ENCODE peak calls at places on chromosomes 2 and 18, in seven cellular contexts. L, S, C, B, U, A and R are unnamed samples.

GRCh38 chr2:236646871-236647270 is 77.2 kb downstream of the ACKR3 start:
- DNase-seq in L (no peak), S (no peak), C (no peak), B (no peak), U (no peak), A (no peak), R (no peak)

GRCh38 chr2:240960309-240960962 is 38.0 kb upstream of the SNED1 start:
- DNase-seq in L (no peak), S (no peak), C (no peak), B (peak), U (peak), A (no peak), R (no peak)

GRCh38 chr18:27595121-27595848 is 410.2 kb upstream of the CHST9 start:
- DNase-seq in L (no peak), S (no peak), C (no peak), B (no peak), U (no peak), A (no peak), R (no peak)

GRCh38 chr2:235378261-235378660 is 115.6 kb upstream of the AGAP1 start:
- DNase-seq in L (no peak), S (no peak), C (no peak), B (no peak), U (no peak), A (no peak), R (no peak)

GRCh38 chr18:68316636-68317035 is 398.3 kb downstream of the TMX3 start:
- DNase-seq in L (no peak), S (no peak), C (no peak), B (no peak), U (no peak), A (no peak), R (peak)

GRCh38 chr2:46954951-46955571 is 39.5 kb upstream of the MCFD2 start:
- DNase-seq in L (no peak), S (no peak), C (no peak), B (no peak), U (peak), A (no peak), R (peak)

GRCh38 chr18:61854578-61854977 is 38.2 kb downstream of the RNF152 start:
- DNase-seq in L (no peak), S (no peak), C (no peak), B (no peak), U (no peak), A (no peak), R (no peak)

GRCh38 chr2:33265584-33266338 is 210.7 kb upstream of the RASGRP3 start:
- DNase-seq in L (no peak), S (no peak), C (no peak), B (no peak), U (no peak), A (no peak), R (no peak)

GRCh38 chr2:160207804-160208661 is 8.0 kb upstream of the ITGB6 start:
- DNase-seq in L (no peak), S (no peak), C (no peak), B (peak), U (no peak), A (no peak), R (peak)

GRCh38 chr2:28661589-28662001 is 90.0 kb upstream of the PPP1CB start:
- DNase-seq in L (no peak), S (no peak), C (no peak), B (peak), U (no peak), A (no peak), R (no peak)

GRCh38 chr18:58868440-58868839 is 3.8 kb downstream of the ZNF532 start:
- DNase-seq in L (no peak), S (no peak), C (no peak), B (no peak), U (no peak), A (no peak), R (no peak)

GRCh38 chr18:13281406-13281805 is 62.8 kb downstream of the LDLRAD4 start:
- DNase-seq in L (no peak), S (no peak), C (no peak), B (no peak), U (no peak), A (no peak), R (no peak)

GRCh38 chr2:41836944-41837343 is 210.9 kb upstream of the PKDCC start:
- DNase-seq in L (peak), S (no peak), C (no peak), B (no peak), U (no peak), A (no peak), R (no peak)

GRCh38 chr2:221156335-221156734 is 415.8 kb downstream of the EPHA4 start:
- DNase-seq in L (no peak), S (no peak), C (no peak), B (no peak), U (peak), A (peak), R (no peak)

GRCh38 chr2:37688771-37689468 is 17.5 kb upstream of the CDC42EP3 start:
- DNase-seq in L (no peak), S (no peak), C (no peak), B (peak), U (no peak), A (no peak), R (no peak)

GRCh38 chr18:5600376-5601071 is 56.7 kb upstream of the EPB41L3 start:
- DNase-seq in L (no peak), S (no peak), C (no peak), B (no peak), U (no peak), A (no peak), R (no peak)

GRCh38 chr18:58109251-58109650 is 65.2 kb downstream of the NEDD4L start:
- DNase-seq in L (no peak), S (no peak), C (no peak), B (no peak), U (no peak), A (no peak), R (no peak)

GRCh38 chr18:72871091-72871490 is 3.3 kb upstream of the NETO1 start:
- DNase-seq in L (no peak), S (no peak), C (no peak), B (no peak), U (no peak), A (peak), R (peak)

GRCh38 chr18:63158676-63159291 is 160.8 kb downstream of the BCL2 start:
- DNase-seq in L (no peak), S (peak), C (no peak), B (no peak), U (no peak), A (no peak), R (no peak)

GRCh38 chr18:2656237-2657042 is 914 bp downstream of the SMCHD1 start:
- DNase-seq in L (peak), S (peak), C (no peak), B (peak), U (peak), A (peak), R (no peak)